ENCODE peak calls at places on chromosomes 5 and 9, in six cellular contexts. G is skeletal muscle cell, C is sigmoid colon, U is K562, M is Peyer's patch, V is OCI-LY7. E is an unnamed sample.

GRCh38 chr9:136799079-136799853 is 3.1 kb downstream of the CCDC183 start:
- DNase-seq in G (no peak), C (no peak), U (no peak), M (no peak), V (no peak), E (peak)

GRCh38 chr5:173056783-173057061 is 570 bp downstream of the CREBRF start:
- DNase-seq in G (no peak), C (no peak), U (no peak), M (peak), V (no peak), E (no peak)

GRCh38 chr5:172071244-172071875 is 64.9 kb upstream of the FBXW11 start:
- DNase-seq in G (no peak), C (no peak), U (no peak), M (no peak), V (no peak), E (no peak)

GRCh38 chr9:82996931-82997330 is 66.0 kb downstream of the RASEF start:
- DNase-seq in G (no peak), C (no peak), U (no peak), M (no peak), V (no peak), E (no peak)

GRCh38 chr5:147391781-147392180 is 118.1 kb downstream of the DPYSL3 start:
- DNase-seq in G (peak), C (peak), U (peak), M (no peak), V (peak), E (no peak)

GRCh38 chr5:180821538-180821937 is 18.9 kb upstream of the MGAT1 start:
- DNase-seq in G (no peak), C (no peak), U (no peak), M (no peak), V (no peak), E (no peak)

GRCh38 chr5:133343196-133343595 is 269.1 kb downstream of the FSTL4 start:
- DNase-seq in G (no peak), C (peak), U (no peak), M (no peak), V (no peak), E (no peak)

GRCh38 chr9:93183663-93184438 is at the start of gene WNK2:
- DNase-seq in G (no peak), C (no peak), U (peak), M (no peak), V (peak), E (no peak)

GRCh38 chr5:67206381-67207328 is 10.1 kb upstream of the CD180 start:
- DNase-seq in G (no peak), C (peak), U (peak), M (peak), V (peak), E (peak)

GRCh38 chr5:82512025-82512424 is 233.9 kb upstream of the RPS23 start:
- DNase-seq in G (no peak), C (no peak), U (no peak), M (no peak), V (no peak), E (no peak)

GRCh38 chr9:3858961-3859360 is 333.2 kb upstream of the RFX3 start:
- DNase-seq in G (no peak), C (no peak), U (no peak), M (no peak), V (no peak), E (no peak)

GRCh38 chr9:129664664-129665007 is 811 bp upstream of the PRRX2 start:
- DNase-seq in G (no peak), C (no peak), U (no peak), M (no peak), V (no peak), E (no peak)

GRCh38 chr9:129665814-129666511 is 516 bp downstream of the PRRX2 start:
- DNase-seq in G (no peak), C (no peak), U (no peak), M (no peak), V (no peak), E (no peak)

GRCh38 chr9:129666575-129666974 is 1.1 kb downstream of the PRRX2 start:
- DNase-seq in G (no peak), C (no peak), U (no peak), M (no peak), V (no peak), E (no peak)

GRCh38 chr9:129667378-129667777 is 1.9 kb downstream of the PRRX2 start:
- DNase-seq in G (no peak), C (no peak), U (no peak), M (no peak), V (no peak), E (no peak)

GRCh38 chr9:129665008-129665771 is at the start of gene PRRX2:
- DNase-seq in G (no peak), C (no peak), U (no peak), M (no peak), V (no peak), E (no peak)
- H3K4me3 ChIP-seq in G (peak), C (peak), U (no peak), M (peak), V (no peak), E (peak)

DNA sequence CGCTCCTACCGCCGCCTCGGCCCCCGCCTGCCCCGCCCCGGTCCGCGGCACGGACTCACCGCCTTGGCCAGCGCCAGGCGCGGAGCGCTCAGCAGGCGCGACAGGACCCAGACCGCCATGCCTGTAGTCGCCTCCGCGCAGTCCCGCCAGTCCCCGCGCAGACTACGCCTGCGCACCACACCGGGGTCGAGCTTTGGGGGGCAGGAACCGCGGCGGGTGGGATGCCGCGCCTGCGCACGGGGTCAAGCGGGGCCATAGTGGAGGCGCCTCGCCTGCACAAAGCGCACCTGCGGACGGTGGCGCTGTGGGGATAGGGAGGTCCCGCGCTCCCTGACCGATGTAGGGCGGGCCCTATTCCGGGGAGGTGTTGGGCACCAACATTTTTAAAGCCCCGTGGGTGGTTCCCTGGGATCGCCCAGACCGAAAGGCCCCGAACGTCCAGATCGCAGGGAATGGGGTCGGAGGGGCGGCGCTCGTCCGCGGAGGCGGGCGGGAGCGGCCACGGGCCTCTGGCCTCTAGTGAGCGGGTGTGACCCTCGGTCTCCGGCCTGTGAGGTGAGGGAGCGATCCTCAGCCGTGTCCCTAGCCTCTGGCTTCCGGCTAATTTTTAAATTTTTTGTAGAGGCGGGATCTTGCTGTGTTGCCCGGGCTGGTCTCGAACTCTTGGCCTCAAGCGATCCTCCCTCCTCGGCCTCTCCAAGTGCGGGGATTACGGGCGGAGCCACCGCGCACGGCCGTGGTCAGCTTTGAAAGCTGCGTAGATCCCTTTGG is 70.8 kb upstream of the LPCAT1 start:
- DNase-seq in G (no peak), C (peak), U (peak), M (peak), V (no peak), E (peak)
- H3K4me3 ChIP-seq in G (peak), C (peak), U (peak), M (peak), V (no peak), E (peak)

DNA sequence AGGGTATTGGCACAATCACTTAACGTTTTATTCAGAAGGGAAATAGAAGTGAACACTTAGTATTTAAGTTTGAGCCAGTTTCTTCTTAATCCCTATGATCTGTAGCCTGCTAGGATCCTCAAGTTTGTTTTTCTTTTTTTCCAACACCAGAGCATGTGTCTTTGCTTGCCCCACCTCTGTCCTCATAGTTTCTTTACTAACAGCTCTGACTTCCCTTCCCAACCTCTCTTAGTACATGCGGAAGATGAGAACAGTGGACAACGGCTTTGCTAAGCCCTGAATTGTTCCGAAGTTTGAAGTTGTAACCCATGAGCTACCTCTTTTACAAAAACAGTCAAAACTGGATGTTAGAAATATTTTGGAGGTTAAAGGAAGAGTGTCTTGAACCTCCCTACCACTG is 61.7 kb upstream of the TAF11L2 start:
- DNase-seq in G (no peak), C (no peak), U (no peak), M (no peak), V (no peak), E (no peak)
- H3K4me3 ChIP-seq in G (peak), C (peak), U (no peak), M (no peak), V (peak), E (no peak)

GRCh38 chr9:127446720-127447415 is 4.3 kb downstream of the RPL12 start:
- DNase-seq in G (no peak), C (no peak), U (peak), M (no peak), V (no peak), E (no peak)

GRCh38 chr9:127449332-127449966 is 1.8 kb downstream of the RPL12 start:
- DNase-seq in G (no peak), C (no peak), U (peak), M (no peak), V (peak), E (no peak)

GRCh38 chr9:127447416-127448111 is 3.6 kb downstream of the RPL12 start:
- DNase-seq in G (no peak), C (no peak), U (peak), M (no peak), V (no peak), E (no peak)

GRCh38 chr9:127450170-127450830 is 906 bp downstream of the RPL12 start:
- DNase-seq in G (no peak), C (no peak), U (peak), M (no peak), V (peak), E (no peak)

DNA sequence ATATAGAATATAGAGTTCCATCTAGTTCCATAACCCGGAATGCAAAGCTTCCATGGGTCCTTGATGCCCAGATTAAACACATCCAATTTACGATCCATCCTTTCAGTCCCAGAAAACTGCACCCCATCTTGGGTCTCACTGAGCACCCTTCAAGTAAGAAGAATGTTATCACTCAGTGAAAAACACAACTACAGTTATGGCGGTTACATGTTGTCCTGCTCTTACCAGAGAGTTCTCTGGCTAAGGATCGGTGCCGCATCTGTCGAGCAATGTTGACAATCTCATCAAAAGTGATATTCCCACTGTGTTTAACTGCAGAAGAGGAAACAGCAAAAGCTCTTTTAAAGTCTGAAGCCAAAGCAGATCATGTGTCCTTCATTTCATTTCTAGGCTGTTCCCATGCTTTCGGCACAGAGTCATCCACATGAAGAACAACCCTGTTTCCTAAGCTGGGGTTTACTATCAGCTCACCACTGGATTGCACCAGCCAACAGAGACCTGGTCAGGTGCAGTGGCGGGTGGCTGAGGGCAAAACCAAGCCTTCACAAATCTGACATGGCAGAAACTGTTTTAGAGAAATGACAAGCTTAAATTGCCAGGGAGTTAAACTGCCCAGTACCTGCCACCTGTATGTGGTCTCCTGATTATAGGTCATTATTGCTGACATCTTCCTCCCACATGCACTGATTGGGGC is 2.9 kb downstream of the RPL12 start:
- DNase-seq in G (no peak), C (no peak), U (no peak), M (no peak), V (no peak), E (no peak)
- H3K4me3 ChIP-seq in G (peak), C (no peak), U (peak), M (no peak), V (peak), E (no peak)

GRCh38 chr9:127779136-127779981 is 893 bp upstream of the SH2D3C start:
- DNase-seq in G (no peak), C (no peak), U (peak), M (peak), V (peak), E (no peak)
- H3K4me3 ChIP-seq in G (no peak), C (no peak), U (no peak), M (peak), V (peak), E (no peak)

GRCh38 chr9:122336836-122337560 is 33.8 kb upstream of the PTGS1 start:
- DNase-seq in G (no peak), C (no peak), U (no peak), M (peak), V (peak), E (no peak)

GRCh38 chr9:122336189-122336588 is 34.6 kb upstream of the PTGS1 start:
- DNase-seq in G (no peak), C (no peak), U (no peak), M (no peak), V (no peak), E (no peak)

GRCh38 chr9:122338989-122339388 is 31.8 kb upstream of the PTGS1 start:
- DNase-seq in G (no peak), C (no peak), U (no peak), M (no peak), V (no peak), E (no peak)

GRCh38 chr9:122338536-122338935 is 32.3 kb upstream of the PTGS1 start:
- DNase-seq in G (no peak), C (no peak), U (no peak), M (no peak), V (no peak), E (no peak)

GRCh38 chr9:122337561-122337939 is 33.3 kb upstream of the PTGS1 start:
- DNase-seq in G (no peak), C (no peak), U (no peak), M (no peak), V (no peak), E (no peak)
- H3K4me3 ChIP-seq in G (no peak), C (no peak), U (no peak), M (no peak), V (no peak), E (no peak)